ENCODE peak calls at places on chromosomes 2 and 18, in seven cellular contexts. Y is EL, Z is GM03348, I is HFFc6, Q is T-cell, E is fibroblast of pulmonary artery, C is NT2/D1. N is an unnamed sample.

GRCh38 chr2:36461039-36461681 is 105.6 kb downstream of the CRIM1 start:
- DNase-seq in C (peak), Q (no peak), Z (peak), I (peak), Y (peak), E (peak), N (no peak)

GRCh38 chr2:8244634-8245033 is 437.2 kb upstream of the ID2 start:
- DNase-seq in Q (no peak), Z (no peak), I (no peak), Y (no peak), C (no peak), E (no peak), N (no peak)

GRCh38 chr2:96683972-96684820 is 41.6 kb downstream of the FER1L5 start:
- DNase-seq in Z (no peak), I (no peak), Q (no peak), E (no peak), Y (no peak), C (no peak), N (no peak)

GRCh38 chr2:152122161-152122560 is 23.3 kb upstream of the CACNB4 start:
- DNase-seq in Y (no peak), E (no peak), Q (no peak), C (no peak), Z (no peak), I (no peak), N (no peak)

GRCh38 chr2:127661949-127662510 is 13.3 kb downstream of the LIMS2 start:
- DNase-seq in Q (no peak), Z (peak), C (no peak), Y (no peak), E (no peak), I (no peak), N (no peak)

GRCh38 chr2:225091336-225091735 is 49.1 kb upstream of the DOCK10 start:
- DNase-seq in I (peak), E (peak), Q (no peak), Y (peak), C (no peak), Z (peak), N (no peak)

GRCh38 chr2:202429164-202429980 is 53.2 kb downstream of the BMPR2 start:
- DNase-seq in E (peak), I (peak), C (no peak), Q (no peak), Y (peak), Z (peak), N (no peak)

GRCh38 chr18:7722955-7723354 is 155.8 kb downstream of the PTPRM start:
- DNase-seq in I (no peak), E (no peak), Z (no peak), Q (no peak), C (no peak), Y (no peak), N (no peak)

GRCh38 chr18:52992041-52992440 is 652.0 kb downstream of the DCC start:
- DNase-seq in C (peak), Y (no peak), E (no peak), Z (no peak), I (no peak), Q (no peak), N (no peak)

GRCh38 chr18:67875936-67876335 is 359.4 kb upstream of the DSEL start:
- DNase-seq in Y (peak), Z (no peak), I (no peak), Q (no peak), E (peak), C (no peak), N (no peak)

GRCh38 chr2:47079515-47080412 is 75.3 kb downstream of the STPG4 start:
- DNase-seq in E (no peak), Z (no peak), Y (no peak), C (no peak), I (no peak), Q (no peak), N (no peak)

GRCh38 chr2:42708196-42708595 is 55.7 kb downstream of the OXER1 start:
- DNase-seq in Y (no peak), Q (no peak), C (no peak), E (no peak), Z (no peak), I (no peak), N (no peak)

GRCh38 chr18:45785015-45785597 is 40.4 kb upstream of the SIGLEC15 start:
- DNase-seq in Z (no peak), E (peak), I (no peak), C (no peak), Y (no peak), Q (peak), N (no peak)

GRCh38 chr2:197251576-197251975 is 59.0 kb downstream of the ANKRD44 start:
- DNase-seq in E (peak), Q (no peak), Y (no peak), C (no peak), I (no peak), Z (peak), N (no peak)

GRCh38 chr2:200383380-200384110 is 77.1 kb downstream of the SPATS2L start:
- DNase-seq in Y (peak), E (peak), I (no peak), Q (no peak), C (no peak), Z (peak), N (peak)

GRCh38 chr2:241139531-241140444 is 9.5 kb downstream of the PASK start:
- DNase-seq in Y (no peak), I (no peak), E (no peak), C (no peak), Q (no peak), Z (no peak), N (no peak)

GRCh38 chr2:164620873-164621760 is at the start of gene GRB14:
- DNase-seq in E (peak), Q (no peak), Z (peak), C (peak), I (no peak), Y (peak), N (peak)

GRCh38 chr2:41963661-41964525 is 83.9 kb upstream of the PKDCC start:
- DNase-seq in C (no peak), I (no peak), Y (peak), E (peak), Z (peak), Q (no peak), N (no peak)

GRCh38 chr18:56314396-56314795 is 324.0 kb downstream of the TXNL1 start:
- DNase-seq in Z (no peak), Y (peak), I (peak), E (peak), C (no peak), Q (no peak), N (no peak)

GRCh38 chr2:201886504-201886903 is 80.2 kb downstream of the CDK15 start:
- DNase-seq in E (no peak), Y (peak), Z (no peak), Q (no peak), I (peak), C (no peak), N (no peak)

GRCh38 chr2:196745711-196746110 is 53.8 kb downstream of the GTF3C3 start:
- DNase-seq in Y (no peak), C (no peak), Z (no peak), I (no peak), Q (no peak), E (no peak), N (no peak)

GRCh38 chr18:9103488-9103887 is 989 bp downstream of the NDUFV2 start:
- DNase-seq in C (no peak), Y (no peak), Q (no peak), E (peak), Z (no peak), I (peak), N (no peak)

GRCh38 chr18:75896865-75897264 is 469.4 kb upstream of the SMIM21 start:
- DNase-seq in Z (no peak), Q (no peak), C (no peak), Y (peak), I (no peak), E (no peak), N (no peak)

GRCh38 chr18:63138469-63139340 is 180.9 kb downstream of the BCL2 start:
- DNase-seq in Z (peak), C (peak), E (no peak), I (no peak), Q (no peak), Y (no peak), N (peak)

GRCh38 chr2:23026671-23027070 is 358.3 kb upstream of the KLHL29 start:
- DNase-seq in Q (no peak), E (no peak), C (no peak), I (no peak), Z (no peak), Y (no peak), N (no peak)

GRCh38 chr2:71710805-71711469 is 257.6 kb downstream of the DYSF start:
- DNase-seq in C (no peak), I (no peak), E (no peak), Y (no peak), Z (no peak), Q (no peak), N (no peak)

GRCh38 chr18:58806826-58807714 is 57.6 kb upstream of the ZNF532 start:
- DNase-seq in Q (no peak), Z (no peak), C (no peak), Y (no peak), I (no peak), E (no peak), N (no peak)